ENCODE peak calls at places on chromosomes 12 and 14, in five cellular contexts. A is gastrocnemius medialis, L is keratinocyte, Y is HCT116, B is AG04450. V is an unnamed sample.

GRCh38 chr12:81255456-81255855 is 177.6 kb downstream of the ACSS3 start:
- DNase-seq in A (no peak), B (no peak), L (no peak), Y (no peak), V (no peak)

GRCh38 chr12:76010732-76011458 is 20.7 kb downstream of the PHLDA1 start:
- DNase-seq in L (no peak), B (no peak), A (no peak), Y (no peak), V (no peak)

GRCh38 chr14:24817638-24818053 is 183.7 kb upstream of the GZMB start:
- DNase-seq in L (no peak), B (no peak), A (no peak), Y (no peak), V (no peak)

GRCh38 chr12:33828326-33828725 is 194.0 kb upstream of the ALG10 start:
- DNase-seq in B (no peak), L (no peak), A (no peak), Y (no peak), V (no peak)

GRCh38 chr14:97002454-97002853 is 205.3 kb downstream of the VRK1 start:
- DNase-seq in B (no peak), L (no peak), A (no peak), Y (no peak), V (no peak)

GRCh38 chr12:49200882-49201594 is 12.2 kb upstream of the TUBA1A start:
- DNase-seq in Y (peak; percentile 51), A (no peak), L (no peak), B (no peak), V (no peak)

GRCh38 chr14:54691525-54692260 is 124.8 kb downstream of the SAMD4A start:
- DNase-seq in A (peak; percentile 84), B (no peak), L (no peak), Y (peak; percentile 53), V (peak; percentile 48)

GRCh38 chr14:103500148-103500990 is 22.3 kb downstream of the CKB start:
- DNase-seq in A (peak; percentile 85), Y (no peak), L (no peak), B (peak; percentile 66), V (peak; percentile 72)

GRCh38 chr14:30610719-30611388 is 11.3 kb upstream of the SCFD1 start:
- DNase-seq in A (peak; percentile 55), B (peak; percentile 47), Y (peak; percentile 36), L (peak; percentile 23), V (peak; percentile 55)

GRCh38 chr12:11022520-11022919 is at the start of gene TAS2R19:
- DNase-seq in A (no peak), L (no peak), B (no peak), Y (no peak), V (no peak)

GRCh38 chr12:115837220-115837619 is 440.3 kb downstream of the MED13L start:
- DNase-seq in L (no peak), A (no peak), B (no peak), Y (no peak), V (no peak)

GRCh38 chr12:106585862-106586534 is 3.2 kb downstream of the RFX4 start:
- DNase-seq in B (no peak), L (no peak), A (no peak), Y (no peak), V (no peak)

GRCh38 chr14:101552786-101553231 is 8.5 kb upstream of the DIO3 start:
- DNase-seq in B (no peak), A (no peak), Y (no peak), L (no peak), V (no peak)

GRCh38 chr12:2282321-2282720 is 229.5 kb downstream of the CACNA1C start:
- DNase-seq in A (no peak), B (no peak), L (no peak), Y (no peak), V (no peak)

GRCh38 chr12:88793091-88793490 is 212.8 kb upstream of the KITLG start:
- DNase-seq in B (no peak), A (no peak), L (no peak), Y (no peak), V (no peak)

GRCh38 chr12:84632556-84632955 is 280.0 kb downstream of the SLC6A15 start:
- DNase-seq in B (no peak), Y (no peak), L (no peak), A (no peak), V (no peak)

GRCh38 chr12:52280319-52280795 is 5.9 kb downstream of the KRT86 start:
- DNase-seq in B (peak; percentile 72), A (peak; percentile 65), Y (peak; percentile 93), L (peak; percentile 93), V (peak; percentile 97)

GRCh38 chr14:60488175-60488574 is 2.3 kb upstream of the C14orf39 start:
- DNase-seq in Y (no peak), L (no peak), B (no peak), A (no peak), V (no peak)

GRCh38 chr12:6383572-6384498 is at the start of gene LTBR:
- DNase-seq in B (peak; percentile 76), A (peak; percentile 97), L (no peak), Y (no peak), V (peak; percentile 97)

GRCh38 chr12:18752280-18752920 is 14.5 kb downstream of the CAPZA3 start:
- DNase-seq in A (no peak), Y (no peak), L (no peak), B (peak; percentile 64), V (peak; percentile 52)

GRCh38 chr14:50366115-50366514 is 30.6 kb downstream of the CDKL1 start:
- DNase-seq in A (no peak), L (no peak), Y (no peak), B (no peak), V (peak; percentile 48)

GRCh38 chr14:64709126-64709525 is 4.9 kb downstream of the PLEKHG3 start:
- DNase-seq in A (no peak), B (no peak), Y (no peak), L (no peak), V (no peak)

GRCh38 chr12:17588968-17589367 is 501.0 kb downstream of the RERGL start:
- DNase-seq in Y (peak; percentile 4), L (no peak), A (no peak), B (no peak), V (no peak)

GRCh38 chr14:20458031-20458789 is 3.0 kb downstream of the PIP4P1 start:
- DNase-seq in A (no peak), L (no peak), Y (no peak), B (no peak), V (no peak)
- H3K4me3 ChIP-seq in A (no peak overlapping the region), L (no peak overlapping the region), Y (no peak overlapping the region), B (no peak overlapping the region), V (no peak overlapping the region)

GRCh38 chr14:79862045-79862444 is 349.3 kb downstream of the DIO2 start:
- DNase-seq in L (no peak), A (no peak), B (no peak), Y (no peak), V (no peak)
- H3K9me3 ChIP-seq in L (no peaks in the 10 kb centered on the region), A (no peaks in the 10 kb centered on the region), B (peaks cover 3% of the 10 kb centered on the region), Y (peaks cover 19% of the 10 kb centered on the region), V (no peaks in the 10 kb centered on the region)

GRCh38 chr14:105873870-105874512 is 347.6 kb downstream of the TMEM121 start:
- DNase-seq in L (no peak), Y (no peak), B (no peak), A (no peak), V (no peak)
- H3K27me3 ChIP-seq in L (no peaks in the 10 kb centered on the region), Y (peaks cover 83% of the 10 kb centered on the region), B (no peaks in the 10 kb centered on the region), A (no peaks in the 10 kb centered on the region), V (peaks cover 2% of the 10 kb centered on the region)

GRCh38 chr14:91405241-91405721 is 12.3 kb downstream of the CCDC88C start:
- DNase-seq in B (no peak), L (no peak), A (no peak), Y (no peak), V (no peak)
- H3K4me3 ChIP-seq in B (no peak overlapping the region), L (no peak overlapping the region), A (no peak overlapping the region), Y (no peak overlapping the region), V (no peak overlapping the region)

GRCh38 chr12:110349521-110350151 is 53.9 kb downstream of the ANAPC7 start:
- DNase-seq in A (no peak), B (no peak), Y (no peak), L (no peak), V (no peak)

GRCh38 chr12:110353211-110353965 is 50.1 kb downstream of the ANAPC7 start:
- DNase-seq in L (no peak), Y (no peak), A (no peak), B (no peak), V (no peak)

GRCh38 chr12:110352401-110352800 is 51.1 kb downstream of the ANAPC7 start:
- DNase-seq in A (no peak), B (no peak), L (no peak), Y (no peak), V (no peak)

GRCh38 chr12:110349096-110349495 is 54.4 kb downstream of the ANAPC7 start:
- DNase-seq in L (no peak), B (no peak), Y (no peak), A (no peak), V (no peak)

GRCh38 chr12:110351119-110351518 is 52.4 kb downstream of the ANAPC7 start:
- DNase-seq in L (no peak), Y (no peak), B (no peak), A (no peak), V (no peak)
- H3K9me3 ChIP-seq in L (no peaks in the 10 kb centered on the region), Y (no peaks in the 10 kb centered on the region), B (no peaks in the 10 kb centered on the region), A (no peaks in the 10 kb centered on the region), V (no peaks in the 10 kb centered on the region)

GRCh38 chr12:57724936-57725740 is 13.4 kb downstream of the AGAP2 start:
- DNase-seq in A (no peak), L (no peak), Y (no peak), B (no peak), V (no peak)
- H3K27me3 ChIP-seq in A (peaks cover 41% of the 10 kb centered on the region), L (no peaks in the 10 kb centered on the region), Y (no peaks in the 10 kb centered on the region), B (peaks cover 3% of the 10 kb centered on the region), V (no peaks in the 10 kb centered on the region)

GRCh38 chr12:29431516-29431915 is 50.5 kb upstream of the ERGIC2 start:
- DNase-seq in Y (no peak), B (no peak), L (no peak), A (no peak), V (no peak)

GRCh38 chr12:29429999-29430698 is 49.2 kb upstream of the ERGIC2 start:
- DNase-seq in B (no peak), L (peak; percentile 23), Y (no peak), A (no peak), V (no peak)

GRCh38 chr12:29428630-29429029 is 47.7 kb upstream of the ERGIC2 start:
- DNase-seq in Y (peak; percentile 63), B (peak; percentile 11), L (peak; percentile 38), A (no peak), V (no peak)

GRCh38 chr12:29427964-29428363 is 47.0 kb upstream of the ERGIC2 start:
- DNase-seq in Y (peak; percentile 36), L (no peak), B (no peak), A (no peak), V (no peak)

DNA sequence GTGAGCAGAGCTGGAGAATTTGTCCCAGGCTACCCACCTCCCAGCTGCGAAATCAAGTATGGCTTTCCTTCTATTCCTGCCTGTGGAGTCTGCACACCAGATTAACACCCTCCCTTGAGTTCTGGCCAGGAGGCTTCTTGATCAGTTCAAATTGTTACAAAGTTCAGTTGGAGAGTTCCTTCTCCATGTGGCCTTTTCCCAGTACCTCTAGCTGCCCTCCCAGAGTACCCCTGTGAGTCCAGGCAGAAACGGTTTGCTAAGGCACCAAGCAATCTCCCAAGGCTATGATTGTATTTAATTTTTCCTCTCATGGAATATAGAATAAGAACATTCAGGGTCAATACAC is 49.7 kb upstream of the ERGIC2 start:
- DNase-seq in Y (no peak), B (no peak), A (no peak), L (no peak), V (no peak)
- H3K4me3 ChIP-seq in Y (no peak overlapping the region), B (no peak overlapping the region), A (no peak overlapping the region), L (no peak overlapping the region), V (no peak overlapping the region)

GRCh38 chr12:93397412-93397811 is 19.7 kb downstream of the NUDT4 start:
- DNase-seq in A (no peak), Y (no peak), B (no peak), L (no peak), V (no peak)
- H3K9me3 ChIP-seq in A (no peaks in the 10 kb centered on the region), Y (no peaks in the 10 kb centered on the region), B (no peaks in the 10 kb centered on the region), L (no peaks in the 10 kb centered on the region), V (no peaks in the 10 kb centered on the region)